ENCODE peak calls at places on chromosomes 1 and 21, in seven cellular contexts. R is IMR-90, U is neuronal stem cell, C is mesendoderm, I is H9, X is trophoblast cell, V is H1. E is an unnamed sample.

GRCh38 chr1:177753655-177754054 is 216.2 kb downstream of the SEC16B start:
- DNase-seq in R (no peak), U (no peak), C (no peak), I (no peak), X (no peak), V (no peak), E (no peak)

GRCh38 chr1:110118636-110119396 is 6.6 kb downstream of the UBL4B start:
- DNase-seq in R (peak; percentile 52), U (no peak), C (no peak), I (no peak), X (no peak), V (no peak), E (no peak)

GRCh38 chr1:24443241-24443656 is 27.6 kb downstream of the NIPAL3 start:
- DNase-seq in R (no peak), U (no peak), C (peak; percentile 33), I (no peak), X (no peak), V (no peak), E (no peak)

GRCh38 chr21:43597052-43597451 is 62.2 kb downstream of the HSF2BP start:
- DNase-seq in R (peak; percentile 88), U (no peak), C (peak; percentile 36), I (no peak), X (peak; percentile 61), V (no peak), E (peak; percentile 83)

GRCh38 chr1:93595266-93595665 is 86.4 kb downstream of the BCAR3 start:
- DNase-seq in R (peak; percentile 57), U (no peak), C (no peak), I (no peak), X (no peak), V (no peak), E (peak; percentile 72)

GRCh38 chr1:219555802-219556201 is 57.1 kb downstream of the ZC3H11B start:
- DNase-seq in R (peak; percentile 78), U (no peak), C (no peak), I (no peak), X (peak; percentile 48), V (no peak), E (no peak)

GRCh38 chr1:30600258-30600657 is 123.1 kb downstream of the MATN1 start:
- DNase-seq in R (no peak), U (no peak), C (no peak), I (peak; percentile 15), X (no peak), V (no peak), E (no peak)

GRCh38 chr21:45887121-45887611 is 94.4 kb upstream of the COL6A1 start:
- DNase-seq in R (no peak), U (no peak), C (no peak), I (no peak), X (no peak), V (no peak), E (peak; percentile 65)

GRCh38 chr1:61337981-61338848 is 255.9 kb downstream of the NFIA start:
- DNase-seq in R (peak; percentile 75), U (peak; percentile 36), C (peak; percentile 90), I (peak; percentile 60), X (peak; percentile 64), V (no peak), E (peak; percentile 90)

GRCh38 chr1:50423670-50424000 is 392 bp upstream of the DMRTA2 start:
- DNase-seq in R (no peak), U (no peak), C (peak; percentile 67), I (peak; percentile 75), X (no peak), V (no peak), E (peak; percentile 36)

GRCh38 chr1:26350701-26351590 is 3.0 kb downstream of the CRYBG2 start:
- DNase-seq in R (peak; percentile 24), U (peak; percentile 65), C (peak; percentile 87), I (peak; percentile 57), X (no peak), V (no peak), E (peak; percentile 33)

GRCh38 chr21:44657635-44658183 is at the start of gene KRTAP12-3:
- DNase-seq in R (peak; percentile 7), U (no peak), C (no peak), I (peak; percentile 16), X (no peak), V (no peak), E (peak; percentile 32)

GRCh38 chr1:89671775-89672488 is 39.0 kb downstream of the LRRC8C start:
- DNase-seq in R (peak; percentile 66), U (no peak), C (no peak), I (no peak), X (no peak), V (no peak), E (peak; percentile 62)

GRCh38 chr1:155062702-155063411 is 683 bp upstream of the EFNA4 start:
- DNase-seq in R (peak; percentile 33), U (peak; percentile 73), C (peak; percentile 82), I (peak; percentile 87), X (peak; percentile 64), V (peak; percentile 99), E (peak; percentile 69)

GRCh38 chr1:149997585-149998262 is 12.8 kb downstream of the OTUD7B start:
- DNase-seq in R (no peak), U (no peak), C (no peak), I (no peak), X (peak; percentile 41), V (no peak), E (no peak)

GRCh38 chr1:202144510-202145324 is at the start of gene ARL8A:
- DNase-seq in R (peak; percentile 10), U (no peak), C (no peak), I (no peak), X (peak; percentile 58), V (peak; percentile 83), E (peak; percentile 54)

GRCh38 chr1:209612646-209613350 is 29.3 kb downstream of the CAMK1G start:
- DNase-seq in R (no peak), U (no peak), C (no peak), I (no peak), X (no peak), V (no peak), E (no peak)

GRCh38 chr1:67528141-67528540 is 97.9 kb upstream of the SERBP1 start:
- DNase-seq in R (no peak), U (no peak), C (no peak), I (no peak), X (no peak), V (no peak), E (no peak)

GRCh38 chr1:67524143-67525052 is 94.2 kb upstream of the SERBP1 start:
- DNase-seq in R (no peak), U (no peak), C (peak; percentile 35), I (peak; percentile 34), X (no peak), V (no peak), E (no peak)

GRCh38 chr1:67522001-67522441 is 91.8 kb upstream of the SERBP1 start:
- DNase-seq in R (no peak), U (no peak), C (no peak), I (no peak), X (peak; percentile 46), V (no peak), E (no peak)

GRCh38 chr1:67522793-67523192 is 92.6 kb upstream of the SERBP1 start:
- DNase-seq in R (no peak), U (no peak), C (no peak), I (no peak), X (no peak), V (no peak), E (no peak)

DNA sequence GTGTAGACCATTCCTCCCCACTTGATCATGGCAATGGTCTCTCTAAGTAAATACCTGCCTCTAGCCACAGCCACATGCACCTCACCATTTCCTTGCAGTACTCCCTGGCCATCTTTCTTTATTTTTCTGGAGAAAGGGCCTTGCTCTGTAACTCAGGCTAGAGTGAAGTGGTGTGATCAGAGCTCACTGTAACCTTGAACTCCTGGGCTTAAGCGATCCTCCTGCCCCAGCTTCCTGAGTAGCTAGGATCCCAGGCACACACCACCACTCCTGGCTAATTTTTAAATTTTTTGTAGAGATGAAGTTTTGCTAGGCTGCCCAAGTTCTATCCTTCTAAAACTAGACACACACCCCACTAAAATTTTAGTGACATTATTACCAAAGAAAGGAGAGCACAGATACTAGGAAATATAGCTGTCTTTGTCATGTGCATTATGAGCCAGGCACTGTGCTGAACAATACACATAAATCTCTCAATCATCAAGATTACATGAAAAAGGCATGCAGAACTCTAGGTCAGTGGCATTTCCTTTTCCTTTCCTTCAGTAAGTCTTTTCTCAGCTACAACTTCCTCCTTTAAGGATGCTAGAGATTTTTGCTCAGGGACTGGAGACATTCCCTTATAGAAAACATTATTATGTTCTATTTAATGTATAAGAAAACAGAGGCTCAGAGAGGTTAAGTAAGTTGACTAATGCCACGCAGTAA is 95.0 kb upstream of the SERBP1 start:
- DNase-seq in R (no peak), U (no peak), C (no peak), I (no peak), X (no peak), V (no peak), E (no peak)
- H3K18ac ChIP-seq in R (no peak overlapping the region), U (no peak overlapping the region), C (no peak overlapping the region), I (no peak overlapping the region), X (no peak overlapping the region), V (no peak overlapping the region), E (no peak overlapping the region)

GRCh38 chr1:11412166-11412565 is 66.8 kb upstream of the DISP3 start:
- DNase-seq in R (no peak), U (no peak), C (no peak), I (no peak), X (no peak), V (no peak), E (no peak)

GRCh38 chr1:11406845-11407244 is 72.1 kb upstream of the DISP3 start:
- DNase-seq in R (no peak), U (no peak), C (no peak), I (no peak), X (no peak), V (no peak), E (no peak)

GRCh38 chr1:11407301-11407994 is 71.5 kb upstream of the DISP3 start:
- DNase-seq in R (no peak), U (no peak), C (no peak), I (no peak), X (no peak), V (no peak), E (no peak)
- H3K4me2 ChIP-seq in R (no peak overlapping the region), U (no peak overlapping the region), C (no peak overlapping the region), I (no peak overlapping the region), X (no peak overlapping the region), V (no peak overlapping the region), E (no peak overlapping the region)

GRCh38 chr1:215539803-215540575 is 27.1 kb upstream of the KCTD3 start:
- DNase-seq in R (peak; percentile 23), U (no peak), C (no peak), I (no peak), X (no peak), V (no peak), E (no peak)
- H3K18ac ChIP-seq in R (no peak overlapping the region), U (no peak overlapping the region), C (no peak overlapping the region), I (no peak overlapping the region), X (no peak overlapping the region), V (no peak overlapping the region), E (no peak overlapping the region)

GRCh38 chr1:115767403-115767802 is 1.1 kb downstream of the CASQ2 start:
- DNase-seq in R (no peak), U (no peak), C (no peak), I (no peak), X (no peak), V (no peak), E (no peak)

GRCh38 chr1:115761601-115762302 is 6.8 kb downstream of the CASQ2 start:
- DNase-seq in R (no peak), U (no peak), C (no peak), I (no peak), X (no peak), V (no peak), E (peak; percentile 26)

GRCh38 chr1:115764541-115764940 is 4.0 kb downstream of the CASQ2 start:
- DNase-seq in R (peak; percentile 18), U (no peak), C (peak; percentile 61), I (no peak), X (peak; percentile 77), V (no peak), E (peak; percentile 74)

GRCh38 chr1:115765091-115765490 is 3.4 kb downstream of the CASQ2 start:
- DNase-seq in R (no peak), U (no peak), C (no peak), I (no peak), X (no peak), V (no peak), E (no peak)

GRCh38 chr1:115762792-115763191 is 5.7 kb downstream of the CASQ2 start:
- DNase-seq in R (no peak), U (no peak), C (no peak), I (no peak), X (no peak), V (no peak), E (no peak)
- H3K4me2 ChIP-seq in R (no peak overlapping the region), U (no peak overlapping the region), C (no peak overlapping the region), I (no peak overlapping the region), X (no peak overlapping the region), V (no peak overlapping the region), E (no peak overlapping the region)

E was measured in mesenchymal stem cell.